ENCODE peak calls at places on chromosomes 6 and 20, in eight cellular contexts. G is glutamatergic neuron, R is kidney, T is HS-27A, J is RWPE1, N is AML-193, Z is cardiac muscle cell, O is psoas muscle. H is an unnamed sample.

GRCh38 chr6:14070457-14070856 is 47.1 kb upstream of the CD83 start:
- DNase-seq in T (no peak), R (no peak), Z (no peak), O (no peak), J (no peak), G (no peak), N (no peak), H (no peak)

GRCh38 chr6:93272201-93272600 is 147.2 kb downstream of the EPHA7 start:
- DNase-seq in T (no peak), O (no peak), N (no peak), R (no peak), Z (no peak), J (no peak), G (no peak), H (no peak)

GRCh38 chr6:125853168-125853567 is 62.4 kb downstream of the NCOA7 start:
- DNase-seq in O (no peak), Z (no peak), J (no peak), R (no peak), T (no peak), G (no peak), N (peak; percentile 23), H (no peak)

GRCh38 chr20:33926425-33926824 is 67.3 kb upstream of the RALY start:
- DNase-seq in G (no peak), O (no peak), R (no peak), N (no peak), J (no peak), T (no peak), Z (no peak), H (no peak)

GRCh38 chr20:40945754-40946451 is 82.7 kb upstream of the TOP1 start:
- DNase-seq in Z (peak; percentile 80), N (peak; percentile 24), J (peak; percentile 49), R (no peak), G (peak; percentile 73), O (peak; percentile 35), T (no peak), H (no peak)

GRCh38 chr6:116396451-116396850 is 25.7 kb downstream of the DSE start:
- DNase-seq in T (no peak), G (no peak), J (no peak), N (no peak), Z (no peak), R (no peak), O (no peak), H (no peak)

GRCh38 chr6:12343122-12343439 is 52.9 kb downstream of the EDN1 start:
- DNase-seq in J (no peak), R (no peak), O (no peak), T (no peak), N (no peak), G (no peak), Z (no peak), H (no peak)

GRCh38 chr20:32589256-32589655 is 4.1 kb upstream of the NOL4L start:
- DNase-seq in G (no peak), J (peak; percentile 70), T (peak; percentile 48), N (no peak), R (no peak), Z (no peak), O (no peak), H (no peak)

GRCh38 chr6:117521785-117522502 is 39.5 kb downstream of the DCBLD1 start:
- DNase-seq in O (no peak), Z (no peak), G (no peak), R (no peak), J (no peak), T (no peak), N (no peak), H (no peak)

GRCh38 chr20:33757046-33757445 is 25.2 kb downstream of the ZNF341 start:
- DNase-seq in O (no peak), Z (no peak), J (no peak), R (no peak), T (no peak), G (no peak), N (no peak), H (no peak)

GRCh38 chr20:39010496-39010895 is 48.4 kb downstream of the DHX35 start:
- DNase-seq in N (no peak), R (no peak), G (no peak), Z (no peak), T (no peak), O (no peak), J (no peak), H (no peak)

GRCh38 chr20:58225490-58226200 is 2.8 kb downstream of the ANKRD60 start:
- DNase-seq in N (no peak), G (no peak), R (no peak), O (no peak), Z (no peak), T (no peak), J (no peak), H (no peak)

GRCh38 chr6:7900621-7901020 is 10.0 kb downstream of the TXNDC5 start:
- DNase-seq in J (no peak), Z (no peak), N (no peak), O (no peak), R (no peak), G (no peak), T (no peak), H (no peak)

GRCh38 chr20:46130534-46130933 is 12.4 kb downstream of the CD40 start:
- DNase-seq in N (no peak), R (peak; percentile 51), G (no peak), Z (no peak), O (no peak), T (no peak), J (no peak), H (no peak)

GRCh38 chr20:57435498-57436222 is 44.5 kb downstream of the RBM38 start:
- DNase-seq in Z (peak; percentile 50), T (no peak), N (peak; percentile 67), O (peak; percentile 85), R (peak; percentile 86), G (no peak), J (peak; percentile 85), H (peak; percentile 82)

GRCh38 chr20:57671662-57672061 is 38.2 kb downstream of the PMEPA1 start:
- DNase-seq in N (peak; percentile 2), J (peak; percentile 53), G (no peak), R (no peak), O (no peak), Z (no peak), T (no peak), H (no peak)

GRCh38 chr6:131510094-131510493 is 62.9 kb upstream of the ARG1 start:
- DNase-seq in J (no peak), T (no peak), R (no peak), Z (no peak), O (no peak), G (peak; percentile 23), N (no peak), H (no peak)

GRCh38 chr6:26126394-26127221 is 39.4 kb downstream of the HFE start:
- DNase-seq in N (no peak), O (no peak), R (no peak), J (no peak), T (no peak), Z (peak; percentile 15), G (no peak), H (no peak)

GRCh38 chr6:98416027-98416426 is 418.3 kb upstream of the POU3F2 start:
- DNase-seq in T (no peak), G (no peak), Z (no peak), R (no peak), J (no peak), O (no peak), N (no peak), H (no peak)

GRCh38 chr6:22146581-22147468 is 150.0 kb downstream of the PRL start:
- DNase-seq in O (no peak), T (no peak), G (peak; percentile 44), J (no peak), Z (no peak), R (peak; percentile 79), N (no peak), H (no peak)

GRCh38 chr20:18773566-18773965 is 40.0 kb upstream of the SCP2D1 start:
- DNase-seq in Z (no peak), O (no peak), G (no peak), N (no peak), R (no peak), T (no peak), J (no peak), H (no peak)

GRCh38 chr6:40535784-40536380 is 51.3 kb downstream of the LRFN2 start:
- DNase-seq in N (no peak), O (no peak), T (no peak), J (no peak), Z (no peak), R (no peak), G (no peak), H (no peak)

GRCh38 chr20:11267131-11267761 is 593.4 kb upstream of the JAG1 start:
- DNase-seq in T (peak; percentile 84), O (peak; percentile 27), G (no peak), N (no peak), Z (peak; percentile 54), J (peak; percentile 99), R (peak; percentile 66), H (peak; percentile 34)

GRCh38 chr20:7015257-7015656 is 247.8 kb downstream of the BMP2 start:
- DNase-seq in R (no peak), J (no peak), Z (peak; percentile 81), T (no peak), O (no peak), N (no peak), G (no peak), H (peak; percentile 34)

GRCh38 chr6:119310486-119311036 is 39.0 kb downstream of the MAN1A1 start:
- DNase-seq in Z (no peak), R (no peak), O (no peak), G (no peak), N (no peak), J (no peak), T (no peak), H (no peak)

GRCh38 chr6:113140721-113141120 is 716.4 kb upstream of the MARCKS start:
- DNase-seq in R (no peak), T (no peak), O (no peak), Z (no peak), N (no peak), G (no peak), J (no peak), H (no peak)

GRCh38 chr20:16590234-16590633 is 17.0 kb upstream of the KIF16B start:
- DNase-seq in J (no peak), O (no peak), Z (no peak), N (no peak), R (no peak), T (no peak), G (no peak), H (no peak)

GRCh38 chr6:107657755-107658461 is 166.2 kb downstream of the SCML4 start:
- DNase-seq in Z (no peak), O (peak; percentile 81), G (no peak), T (no peak), N (peak; percentile 49), J (no peak), R (peak; percentile 92), H (peak; percentile 46)

GRCh38 chr6:163338671-163339405 is 75.7 kb upstream of the QKI start:
- DNase-seq in J (no peak), N (no peak), Z (peak; percentile 91), G (no peak), O (peak; percentile 56), T (no peak), R (no peak), H (no peak)

GRCh38 chr6:26607434-26608230 is 10.9 kb downstream of the ABT1 start:
- DNase-seq in J (peak; percentile 64), G (no peak), R (no peak), Z (peak; percentile 71), O (no peak), T (peak; percentile 19), N (peak; percentile 85), H (peak; percentile 46)

GRCh38 chr6:127069659-127070279 is 48.7 kb upstream of the RSPO3 start:
- DNase-seq in O (no peak), G (no peak), Z (peak; percentile 51), J (peak; percentile 10), R (no peak), N (peak; percentile 34), T (no peak), H (no peak)

GRCh38 chr20:10129749-10130148 is 88.9 kb upstream of the SNAP25 start:
- DNase-seq in O (no peak), R (no peak), N (no peak), J (no peak), T (no peak), Z (no peak), G (no peak), H (no peak)

GRCh38 chr6:52536424-52536916 is 40.4 kb downstream of the TRAM2 start:
- DNase-seq in N (no peak), O (no peak), T (no peak), R (no peak), Z (no peak), J (no peak), G (no peak), H (no peak)

GRCh38 chr6:39599341-39599740 is 125.9 kb downstream of the KIF6 start:
- DNase-seq in J (no peak), T (no peak), G (no peak), O (no peak), R (no peak), Z (no peak), N (no peak), H (no peak)

H was measured in lung.